ENCODE peak calls at places on chromosome 4, in ten cellular contexts. E, H, T, C, P, W, Q, B, N and F are unnamed samples.

GRCh38 chr4:88731359-88731758 is 33.7 kb upstream of the NAP1L5 start:
- DNase-seq in E (no peak), H (no peak), T (no peak), C (no peak), P (no peak), W (no peak), Q (no peak), B (no peak), N (no peak), F (no peak)

GRCh38 chr4:44118971-44119680 is 329.5 kb downstream of the KCTD8 start:
- DNase-seq in E (no peak), H (no peak), T (no peak), C (no peak), P (no peak), W (no peak), Q (no peak), B (no peak), N (no peak), F (no peak)

GRCh38 chr4:90670183-90670582 is 543.0 kb downstream of the CCSER1 start:
- DNase-seq in E (no peak), H (no peak), T (no peak), C (no peak), P (no peak), W (no peak), Q (no peak), B (no peak), N (no peak), F (no peak)

GRCh38 chr4:110614981-110615365 is 7.9 kb downstream of the PITX2 start:
- DNase-seq in E (no peak), H (no peak), T (no peak), C (no peak), P (no peak), W (no peak), Q (no peak), B (no peak), N (no peak), F (no peak)

GRCh38 chr4:159283697-159284492 is 181.0 kb downstream of the RAPGEF2 start:
- DNase-seq in E (peak; percentile 87), H (no peak), T (no peak), C (no peak), P (no peak), W (no peak), Q (no peak), B (no peak), N (no peak), F (no peak)

GRCh38 chr4:112296949-112297483 is at the start of gene ALPK1:
- DNase-seq in E (peak; percentile 94), H (no peak), T (no peak), C (no peak), P (no peak), W (peak; percentile 88), Q (no peak), B (no peak), N (peak; percentile 90), F (peak; percentile 7)

GRCh38 chr4:25320374-25321172 is 8.0 kb downstream of the ZCCHC4 start:
- DNase-seq in E (peak; percentile 92), H (no peak), T (no peak), C (no peak), P (no peak), W (no peak), Q (no peak), B (no peak), N (peak; percentile 93), F (no peak)

GRCh38 chr4:99893991-99894981 is at the start of gene LAMTOR3:
- DNase-seq in E (peak; percentile 88), H (peak; percentile 94), T (peak; percentile 75), C (peak; percentile 92), P (peak; percentile 89), W (peak; percentile 79), Q (peak; percentile 93), B (peak; percentile 85), N (peak; percentile 92), F (peak; percentile 95)

GRCh38 chr4:185254434-185254833 is 45.0 kb downstream of the SNX25 start:
- DNase-seq in E (peak; percentile 56), H (no peak), T (no peak), C (no peak), P (no peak), W (no peak), Q (no peak), B (no peak), N (peak; percentile 41), F (no peak)

GRCh38 chr4:41600243-41600642 is 62.3 kb downstream of the LIMCH1 start:
- DNase-seq in E (no peak), H (no peak), T (no peak), C (no peak), P (no peak), W (peak; percentile 12), Q (no peak), B (no peak), N (no peak), F (no peak)

GRCh38 chr4:124030038-124030638 is 633.5 kb downstream of the SPRY1 start:
- DNase-seq in E (no peak), H (peak; percentile 71), T (no peak), C (no peak), P (no peak), W (no peak), Q (no peak), B (no peak), N (no peak), F (no peak)

GRCh38 chr4:48727666-48728459 is 52.2 kb downstream of the FRYL start:
- DNase-seq in E (no peak), H (no peak), T (no peak), C (no peak), P (no peak), W (no peak), Q (no peak), B (no peak), N (no peak), F (no peak)

GRCh38 chr4:186724048-186724860 is 598 bp upstream of the FAT1 start:
- DNase-seq in E (peak; percentile 49), H (peak; percentile 69), T (no peak), C (peak; percentile 77), P (peak; percentile 58), W (no peak), Q (peak; percentile 34), B (no peak), N (no peak), F (peak; percentile 48)

GRCh38 chr4:147891476-147892115 is 159.7 kb downstream of the ARHGAP10 start:
- DNase-seq in E (no peak), H (no peak), T (no peak), C (no peak), P (no peak), W (no peak), Q (no peak), B (no peak), N (no peak), F (no peak)

GRCh38 chr4:72977936-72978485 is 91.5 kb downstream of the COX18 start:
- DNase-seq in E (no peak), H (no peak), T (no peak), C (no peak), P (no peak), W (no peak), Q (no peak), B (no peak), N (no peak), F (no peak)
- TF ChIP-seq POLR2A in E (no peak), H (no peak), T (no peak), C (no peak), P (no peak), W (no peak), Q (no peak), B (no peak), N (no peak), F (no peak)

DNA sequence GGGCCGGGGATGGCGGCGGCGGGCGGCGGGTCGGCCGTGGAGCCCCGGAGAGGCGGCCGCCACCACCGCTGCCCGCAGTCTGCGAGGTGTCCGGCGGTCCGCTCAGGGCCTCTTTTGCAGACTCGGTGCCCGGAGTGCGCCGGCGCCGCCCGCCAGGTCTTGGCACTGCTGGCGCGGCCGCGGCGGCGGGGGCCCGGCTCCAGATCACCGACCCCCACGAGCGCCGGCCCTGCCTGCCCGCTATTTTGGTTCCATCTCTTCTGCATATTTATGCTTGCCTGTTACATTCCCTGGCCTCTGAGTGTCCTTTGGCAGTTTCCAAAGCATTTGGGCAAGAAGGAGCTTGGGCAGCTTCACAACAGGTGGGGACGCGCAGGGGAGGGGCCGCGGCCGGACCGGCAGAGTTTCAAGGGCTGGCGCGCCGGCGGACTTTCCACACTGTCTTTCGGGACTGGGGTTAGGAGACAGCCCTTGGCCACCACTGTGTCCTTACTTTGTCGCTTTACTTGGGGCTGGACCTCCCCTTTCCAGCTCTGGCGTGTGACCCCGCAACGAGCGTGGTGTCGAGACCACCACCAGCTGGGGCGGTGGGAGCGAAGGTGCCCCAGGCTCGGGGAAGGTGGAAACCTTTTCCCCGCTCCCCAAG is 668 bp upstream of the TAPT1 start:
- DNase-seq in E (no peak), H (peak; percentile 68), T (peak; percentile 27), C (peak; percentile 72), P (peak; percentile 61), W (no peak), Q (peak; percentile 74), B (peak; percentile 62), N (peak; percentile 74), F (peak; percentile 77)
- TF ChIP-seq POLR2A in E (no peak), H (peak; percentile 27), T (no peak), C (peak; percentile 61), P (peak; percentile 7), W (no peak), Q (peak; percentile 2), B (no peak), N (no peak), F (peak; percentile 61)

GRCh38 chr4:40196260-40196659 is 571 bp upstream of the RHOH start:
- DNase-seq in E (no peak), H (no peak), T (no peak), C (no peak), P (no peak), W (no peak), Q (no peak), B (no peak), N (no peak), F (no peak)

GRCh38 chr4:40193578-40193977 is 3.3 kb upstream of the RHOH start:
- DNase-seq in E (no peak), H (no peak), T (no peak), C (no peak), P (no peak), W (no peak), Q (no peak), B (no peak), N (no peak), F (no peak)

GRCh38 chr4:40193018-40193571 is 3.7 kb upstream of the RHOH start:
- DNase-seq in E (no peak), H (no peak), T (no peak), C (no peak), P (no peak), W (no peak), Q (no peak), B (peak; percentile 74), N (peak; percentile 42), F (no peak)

GRCh38 chr4:40195182-40196177 is 1.4 kb upstream of the RHOH start:
- DNase-seq in E (no peak), H (no peak), T (no peak), C (no peak), P (no peak), W (no peak), Q (no peak), B (no peak), N (no peak), F (no peak)

GRCh38 chr4:40194602-40195161 is 2.1 kb upstream of the RHOH start:
- DNase-seq in E (peak; percentile 45), H (no peak), T (no peak), C (no peak), P (no peak), W (no peak), Q (no peak), B (no peak), N (peak; percentile 43), F (peak; percentile 20)
- TF ChIP-seq POLR2A in E (no peak), H (no peak), T (peak; percentile 29), C (no peak), P (no peak), W (no peak), Q (no peak), B (no peak), N (no peak), F (peak; percentile 49)

GRCh38 chr4:337143-337931 is at the start of gene ZNF141:
- DNase-seq in E (peak; percentile 96), H (peak; percentile 98), T (peak; percentile 95), C (peak; percentile 97), P (peak; percentile 98), W (no peak), Q (peak; percentile 98), B (peak; percentile 97), N (peak; percentile 99), F (peak; percentile 90)
- TF ChIP-seq POLR2A in E (peak; percentile 82), H (peak; percentile 79), T (peak; percentile 79), C (peak; percentile 92), P (peak; percentile 73), W (no peak), Q (peak; percentile 86), B (peak; percentile 61), N (no peak), F (peak; percentile 87)